ENCODE peak calls at places on chromosomes 6 and 20, in four cellular contexts. One of them, this sample, is unnamed.

GRCh38 chr6:114040871-114041270 is 69.9 kb upstream of the HDAC2 start:
- DNase-seq in heart right ventricle: no peak
- DNase-seq in fibroblast of lung: peak
- DNase-seq in fibroblast of the aortic adventitia: no peak
- DNase-seq in this sample: no peak

GRCh38 chr6:157339432-157339831 is 16.1 kb upstream of the TMEM242 start:
- DNase-seq in fibroblast of lung: no peak
- DNase-seq in fibroblast of the aortic adventitia: no peak
- DNase-seq in heart right ventricle: no peak
- DNase-seq in this sample: no peak

GRCh38 chr6:41728073-41728936 is 7.1 kb downstream of the TFEB start:
- DNase-seq in fibroblast of the aortic adventitia: no peak
- DNase-seq in heart right ventricle: no peak
- DNase-seq in fibroblast of lung: no peak
- DNase-seq in this sample: peak

GRCh38 chr6:49736017-49736508 is 8.1 kb downstream of the CRISP3 start:
- DNase-seq in fibroblast of lung: no peak
- DNase-seq in heart right ventricle: no peak
- DNase-seq in fibroblast of the aortic adventitia: no peak
- DNase-seq in this sample: no peak

GRCh38 chr6:16759646-16760535 is 1.4 kb downstream of the ATXN1 start:
- DNase-seq in fibroblast of lung: peak
- DNase-seq in fibroblast of the aortic adventitia: peak
- DNase-seq in heart right ventricle: peak
- DNase-seq in this sample: peak

GRCh38 chr6:161151660-161152526 is 122.0 kb downstream of the AGPAT4 start:
- DNase-seq in fibroblast of lung: no peak
- DNase-seq in heart right ventricle: no peak
- DNase-seq in fibroblast of the aortic adventitia: no peak
- DNase-seq in this sample: no peak

GRCh38 chr20:58892932-58893224 is 40.4 kb downstream of the GNAS start:
- DNase-seq in heart right ventricle: no peak
- DNase-seq in fibroblast of lung: no peak
- DNase-seq in fibroblast of the aortic adventitia: no peak
- DNase-seq in this sample: no peak

GRCh38 chr20:10217517-10218410 is 866 bp upstream of the SNAP25 start:
- DNase-seq in heart right ventricle: no peak
- DNase-seq in fibroblast of lung: peak
- DNase-seq in fibroblast of the aortic adventitia: peak
- DNase-seq in this sample: no peak

GRCh38 chr20:53413188-53413631 is 180.4 kb downstream of the ZNF217 start:
- DNase-seq in heart right ventricle: peak
- DNase-seq in fibroblast of the aortic adventitia: no peak
- DNase-seq in fibroblast of lung: no peak
- DNase-seq in this sample: no peak

GRCh38 chr6:13406051-13406477 is 77.7 kb upstream of the TBC1D7 start:
- DNase-seq in fibroblast of lung: no peak
- DNase-seq in heart right ventricle: no peak
- DNase-seq in fibroblast of the aortic adventitia: no peak
- DNase-seq in this sample: no peak

GRCh38 chr6:16430661-16431089 is 192.3 kb downstream of the GMPR start:
- DNase-seq in fibroblast of the aortic adventitia: peak
- DNase-seq in fibroblast of lung: peak
- DNase-seq in heart right ventricle: no peak
- DNase-seq in this sample: no peak

GRCh38 chr6:111861321-111861938 is 11.8 kb downstream of the FYN start:
- DNase-seq in heart right ventricle: no peak
- DNase-seq in fibroblast of lung: no peak
- DNase-seq in fibroblast of the aortic adventitia: no peak
- DNase-seq in this sample: no peak

GRCh38 chr6:11309947-11310665 is 77.6 kb upstream of the NEDD9 start:
- DNase-seq in heart right ventricle: no peak
- DNase-seq in fibroblast of lung: peak
- DNase-seq in fibroblast of the aortic adventitia: no peak
- DNase-seq in this sample: no peak

GRCh38 chr6:156250593-156250992 is 526.6 kb upstream of the ARID1B start:
- DNase-seq in heart right ventricle: no peak
- DNase-seq in fibroblast of the aortic adventitia: no peak
- DNase-seq in fibroblast of lung: no peak
- DNase-seq in this sample: no peak

GRCh38 chr6:44858998-44859397 is 469.1 kb upstream of the RUNX2 start:
- DNase-seq in fibroblast of the aortic adventitia: peak
- DNase-seq in fibroblast of lung: peak
- DNase-seq in heart right ventricle: no peak
- DNase-seq in this sample: no peak

GRCh38 chr6:35919085-35919826 is 1.6 kb downstream of the SRPK1 start:
- DNase-seq in heart right ventricle: no peak
- DNase-seq in fibroblast of the aortic adventitia: no peak
- DNase-seq in fibroblast of lung: peak
- DNase-seq in this sample: no peak

GRCh38 chr20:2224246-2224645 is 71.6 kb upstream of the TGM3 start:
- DNase-seq in fibroblast of lung: no peak
- DNase-seq in heart right ventricle: no peak
- DNase-seq in fibroblast of the aortic adventitia: no peak
- DNase-seq in this sample: no peak

GRCh38 chr6:89208551-89208950 is 8.6 kb downstream of the GABRR1 start:
- DNase-seq in fibroblast of the aortic adventitia: no peak
- DNase-seq in fibroblast of lung: no peak
- DNase-seq in heart right ventricle: no peak
- DNase-seq in this sample: no peak

GRCh38 chr6:137200288-137200687 is 18.9 kb downstream of the IFNGR1 start:
- DNase-seq in fibroblast of lung: no peak
- DNase-seq in fibroblast of the aortic adventitia: no peak
- DNase-seq in heart right ventricle: no peak
- DNase-seq in this sample: no peak

GRCh38 chr6:138007014-138007472 is 100.2 kb downstream of the PERP start:
- DNase-seq in fibroblast of lung: peak
- DNase-seq in fibroblast of the aortic adventitia: peak
- DNase-seq in heart right ventricle: no peak
- DNase-seq in this sample: no peak

GRCh38 chr6:50929323-50929722 is 110.7 kb downstream of the TFAP2B start:
- DNase-seq in heart right ventricle: no peak
- DNase-seq in fibroblast of lung: no peak
- DNase-seq in fibroblast of the aortic adventitia: no peak
- DNase-seq in this sample: no peak
- TF ChIP-seq CTCF in heart right ventricle: no peak
- TF ChIP-seq CTCF in fibroblast of lung: no peak
- TF ChIP-seq CTCF in fibroblast of the aortic adventitia: no peak
- TF ChIP-seq CTCF in this sample: no peak

GRCh38 chr6:152552616-152553209 is 84.4 kb downstream of the SYNE1 start:
- DNase-seq in fibroblast of the aortic adventitia: peak
- DNase-seq in heart right ventricle: peak
- DNase-seq in fibroblast of lung: peak
- DNase-seq in this sample: no peak
- TF ChIP-seq CTCF in fibroblast of the aortic adventitia: peak
- TF ChIP-seq CTCF in heart right ventricle: peak
- TF ChIP-seq CTCF in fibroblast of lung: peak
- TF ChIP-seq CTCF in this sample: peak

DNA sequence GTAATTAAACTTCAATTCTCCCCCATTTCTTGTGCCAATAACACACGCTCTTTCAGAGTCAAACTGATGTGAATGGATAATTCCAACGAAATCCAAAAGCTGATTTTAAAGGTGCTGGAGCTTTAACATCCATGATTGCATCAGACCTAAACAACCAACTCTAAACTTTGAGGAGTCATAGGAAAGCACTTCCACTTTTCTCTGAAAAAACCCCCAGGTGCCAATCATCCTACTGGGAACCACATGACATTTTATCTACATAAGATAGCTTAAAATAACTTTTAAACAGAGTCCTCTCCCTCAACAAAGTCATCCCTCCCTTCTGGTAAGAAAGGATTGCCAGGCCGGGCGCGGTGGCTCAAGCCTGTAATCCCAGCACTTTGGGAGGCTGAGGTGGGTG is 167.7 kb upstream of the PDE10A start:
- DNase-seq in heart right ventricle: no peak
- DNase-seq in fibroblast of lung: no peak
- DNase-seq in fibroblast of the aortic adventitia: no peak
- DNase-seq in this sample: no peak
- TF ChIP-seq CTCF in heart right ventricle: no peak
- TF ChIP-seq CTCF in fibroblast of lung: no peak
- TF ChIP-seq CTCF in fibroblast of the aortic adventitia: no peak
- TF ChIP-seq CTCF in this sample: no peak

GRCh38 chr20:6407163-6407562 is 284.3 kb upstream of the FERMT1 start:
- DNase-seq in heart right ventricle: no peak
- DNase-seq in fibroblast of lung: no peak
- DNase-seq in fibroblast of the aortic adventitia: no peak
- DNase-seq in this sample: no peak
- TF ChIP-seq CTCF in heart right ventricle: no peak
- TF ChIP-seq CTCF in fibroblast of lung: no peak
- TF ChIP-seq CTCF in fibroblast of the aortic adventitia: no peak
- TF ChIP-seq CTCF in this sample: no peak